ENCODE peak calls at places on chromosomes 1 and 21, in seven cellular contexts. T, N, R, I, S, K and V are unnamed samples.

GRCh38 chr1:182764029-182764768 is 25.4 kb upstream of the NPL start:
- DNase-seq in T (no peak), N (no peak), R (no peak), I (no peak), S (no peak), K (no peak), V (no peak)

GRCh38 chr1:29719253-29719652 is 482.9 kb downstream of the PTPRU start:
- DNase-seq in T (no peak), N (no peak), R (peak), I (no peak), S (no peak), K (no peak), V (no peak)

GRCh38 chr1:203033917-203034316 is 7.6 kb downstream of the PPFIA4 start:
- DNase-seq in T (no peak), N (no peak), R (no peak), I (no peak), S (no peak), K (no peak), V (no peak)

GRCh38 chr1:205595435-205595834 is 36.4 kb downstream of the ELK4 start:
- DNase-seq in T (no peak), N (no peak), R (no peak), I (no peak), S (no peak), K (peak), V (no peak)

GRCh38 chr21:36321325-36322082 is 1.5 kb downstream of the MORC3 start:
- DNase-seq in T (no peak), N (no peak), R (peak), I (no peak), S (no peak), K (peak), V (no peak)

GRCh38 chr1:235650341-235651169 is 971 bp upstream of the GNG4 start:
- DNase-seq in T (no peak), N (no peak), R (no peak), I (peak), S (no peak), K (peak), V (no peak)

GRCh38 chr1:227355542-227356270 is 37.4 kb upstream of the CDC42BPA start:
- DNase-seq in T (no peak), N (no peak), R (no peak), I (no peak), S (no peak), K (no peak), V (no peak)

GRCh38 chr1:147099192-147099591 is 73.1 kb downstream of the PRKAB2 start:
- DNase-seq in T (no peak), N (no peak), R (no peak), I (no peak), S (no peak), K (no peak), V (no peak)

GRCh38 chr1:204588826-204589225 is 72.6 kb downstream of the MDM4 start:
- DNase-seq in T (no peak), N (no peak), R (no peak), I (no peak), S (no peak), K (no peak), V (no peak)

GRCh38 chr1:45945426-45945825 is 142.0 kb downstream of the MAST2 start:
- DNase-seq in T (no peak), N (no peak), R (peak), I (no peak), S (no peak), K (no peak), V (no peak)